ENCODE peak calls at places on chromosomes 5 and 9, in nine cellular contexts. One of them, this sample, is unnamed.

GRCh38 chr5:51377151-51378060 is 5.8 kb upstream of the ISL1 start:
- DNase-seq in brain microvascular endothelial cell: no peak
- DNase-seq in colonic mucosa: no peak
- DNase-seq in fibroblast of villous mesenchyme: no peak
- DNase-seq in ovary: no peak
- DNase-seq in vagina: no peak
- DNase-seq in GM12864: no peak
- DNase-seq in suprapubic skin: no peak
- DNase-seq in body of pancreas: no peak
- DNase-seq in this sample: no peak

GRCh38 chr9:98039474-98040072 is 17.0 kb upstream of the NANS start:
- DNase-seq in brain microvascular endothelial cell: no peak
- DNase-seq in colonic mucosa: no peak
- DNase-seq in fibroblast of villous mesenchyme: no peak
- DNase-seq in ovary: no peak
- DNase-seq in vagina: no peak
- DNase-seq in GM12864: no peak
- DNase-seq in suprapubic skin: peak; percentile 35
- DNase-seq in body of pancreas: no peak
- DNase-seq in this sample: no peak

GRCh38 chr9:136640176-136641086 is 22.3 kb upstream of the EGFL7 start:
- DNase-seq in brain microvascular endothelial cell: no peak
- DNase-seq in colonic mucosa: no peak
- DNase-seq in fibroblast of villous mesenchyme: peak; percentile 23
- DNase-seq in ovary: no peak
- DNase-seq in vagina: no peak
- DNase-seq in GM12864: no peak
- DNase-seq in suprapubic skin: no peak
- DNase-seq in body of pancreas: no peak
- DNase-seq in this sample: no peak

GRCh38 chr5:158976035-158976434 is 123.7 kb downstream of the EBF1 start:
- DNase-seq in brain microvascular endothelial cell: peak; percentile 47
- DNase-seq in colonic mucosa: no peak
- DNase-seq in fibroblast of villous mesenchyme: peak; percentile 73
- DNase-seq in ovary: no peak
- DNase-seq in vagina: no peak
- DNase-seq in GM12864: no peak
- DNase-seq in suprapubic skin: no peak
- DNase-seq in body of pancreas: no peak
- DNase-seq in this sample: peak; percentile 91

GRCh38 chr5:103901885-103902284 is 339.3 kb upstream of the NUDT12 start:
- DNase-seq in brain microvascular endothelial cell: no peak
- DNase-seq in colonic mucosa: no peak
- DNase-seq in fibroblast of villous mesenchyme: no peak
- DNase-seq in ovary: no peak
- DNase-seq in vagina: no peak
- DNase-seq in GM12864: no peak
- DNase-seq in suprapubic skin: no peak
- DNase-seq in body of pancreas: no peak
- DNase-seq in this sample: no peak

GRCh38 chr9:92964981-92965758 is 17.8 kb downstream of the FGD3 start:
- DNase-seq in brain microvascular endothelial cell: no peak
- DNase-seq in colonic mucosa: no peak
- DNase-seq in fibroblast of villous mesenchyme: no peak
- DNase-seq in ovary: no peak
- DNase-seq in vagina: peak; percentile 91
- DNase-seq in GM12864: no peak
- DNase-seq in suprapubic skin: peak; percentile 78
- DNase-seq in body of pancreas: peak; percentile 39
- DNase-seq in this sample: no peak

GRCh38 chr5:40386293-40386692 is 293.4 kb upstream of the PTGER4 start:
- DNase-seq in brain microvascular endothelial cell: peak; percentile 36
- DNase-seq in colonic mucosa: no peak
- DNase-seq in fibroblast of villous mesenchyme: peak; percentile 64
- DNase-seq in ovary: no peak
- DNase-seq in vagina: no peak
- DNase-seq in GM12864: no peak
- DNase-seq in suprapubic skin: no peak
- DNase-seq in body of pancreas: peak; percentile 5
- DNase-seq in this sample: no peak

GRCh38 chr9:33988219-33988890 is 60.3 kb downstream of the UBAP2 start:
- DNase-seq in brain microvascular endothelial cell: no peak
- DNase-seq in colonic mucosa: no peak
- DNase-seq in fibroblast of villous mesenchyme: peak; percentile 11
- DNase-seq in ovary: no peak
- DNase-seq in vagina: no peak
- DNase-seq in GM12864: peak; percentile 84
- DNase-seq in suprapubic skin: no peak
- DNase-seq in body of pancreas: no peak
- DNase-seq in this sample: peak; percentile 5

GRCh38 chr9:106075991-106076390 is 381.6 kb downstream of the TMEM38B start:
- DNase-seq in brain microvascular endothelial cell: peak; percentile 45
- DNase-seq in colonic mucosa: no peak
- DNase-seq in fibroblast of villous mesenchyme: no peak
- DNase-seq in ovary: no peak
- DNase-seq in vagina: no peak
- DNase-seq in GM12864: no peak
- DNase-seq in suprapubic skin: no peak
- DNase-seq in body of pancreas: no peak
- DNase-seq in this sample: peak; percentile 16

GRCh38 chr5:84816746-84817547 is 432.3 kb upstream of the EDIL3 start:
- DNase-seq in brain microvascular endothelial cell: no peak
- DNase-seq in colonic mucosa: no peak
- DNase-seq in fibroblast of villous mesenchyme: no peak
- DNase-seq in ovary: no peak
- DNase-seq in vagina: no peak
- DNase-seq in GM12864: no peak
- DNase-seq in suprapubic skin: no peak
- DNase-seq in body of pancreas: no peak
- DNase-seq in this sample: peak; percentile 18

GRCh38 chr5:139275536-139276297 is 17.8 kb upstream of the MATR3 start:
- DNase-seq in brain microvascular endothelial cell: no peak
- DNase-seq in colonic mucosa: peak; percentile 57
- DNase-seq in fibroblast of villous mesenchyme: no peak
- DNase-seq in ovary: no peak
- DNase-seq in vagina: no peak
- DNase-seq in GM12864: no peak
- DNase-seq in suprapubic skin: no peak
- DNase-seq in body of pancreas: no peak
- DNase-seq in this sample: no peak

GRCh38 chr9:130715270-130716077 is 21.9 kb downstream of the EXOSC2 start:
- DNase-seq in brain microvascular endothelial cell: no peak
- DNase-seq in colonic mucosa: no peak
- DNase-seq in fibroblast of villous mesenchyme: peak; percentile 27
- DNase-seq in ovary: no peak
- DNase-seq in vagina: no peak
- DNase-seq in GM12864: no peak
- DNase-seq in suprapubic skin: no peak
- DNase-seq in body of pancreas: no peak
- DNase-seq in this sample: no peak

GRCh38 chr9:126151671-126152050 is 175.0 kb upstream of the MVB12B start:
- DNase-seq in brain microvascular endothelial cell: no peak
- DNase-seq in colonic mucosa: no peak
- DNase-seq in fibroblast of villous mesenchyme: no peak
- DNase-seq in ovary: no peak
- DNase-seq in vagina: no peak
- DNase-seq in GM12864: no peak
- DNase-seq in suprapubic skin: peak; percentile 37
- DNase-seq in body of pancreas: no peak
- DNase-seq in this sample: no peak

GRCh38 chr9:78678901-78679300 is 382.0 kb downstream of the PSAT1 start:
- DNase-seq in brain microvascular endothelial cell: no peak
- DNase-seq in colonic mucosa: no peak
- DNase-seq in fibroblast of villous mesenchyme: no peak
- DNase-seq in ovary: no peak
- DNase-seq in vagina: no peak
- DNase-seq in GM12864: no peak
- DNase-seq in suprapubic skin: no peak
- DNase-seq in body of pancreas: no peak
- DNase-seq in this sample: no peak

GRCh38 chr5:136981936-136982335 is 517.2 kb downstream of the SPOCK1 start:
- DNase-seq in brain microvascular endothelial cell: no peak
- DNase-seq in colonic mucosa: no peak
- DNase-seq in fibroblast of villous mesenchyme: no peak
- DNase-seq in ovary: no peak
- DNase-seq in vagina: no peak
- DNase-seq in GM12864: no peak
- DNase-seq in suprapubic skin: no peak
- DNase-seq in body of pancreas: no peak
- DNase-seq in this sample: no peak

GRCh38 chr5:172334641-172335040 is 51.1 kb upstream of the UBTD2 start:
- DNase-seq in brain microvascular endothelial cell: no peak
- DNase-seq in colonic mucosa: no peak
- DNase-seq in fibroblast of villous mesenchyme: no peak
- DNase-seq in ovary: no peak
- DNase-seq in vagina: no peak
- DNase-seq in GM12864: no peak
- DNase-seq in suprapubic skin: no peak
- DNase-seq in body of pancreas: no peak
- DNase-seq in this sample: no peak

GRCh38 chr9:126690431-126691051 is 76.8 kb downstream of the LMX1B start:
- DNase-seq in brain microvascular endothelial cell: no peak
- DNase-seq in colonic mucosa: peak; percentile 64
- DNase-seq in fibroblast of villous mesenchyme: no peak
- DNase-seq in ovary: no peak
- DNase-seq in vagina: no peak
- DNase-seq in GM12864: no peak
- DNase-seq in suprapubic skin: no peak
- DNase-seq in body of pancreas: peak; percentile 59
- DNase-seq in this sample: peak; percentile 13

GRCh38 chr9:117334101-117334500 is 80.8 kb downstream of the ASTN2 start:
- DNase-seq in brain microvascular endothelial cell: no peak
- DNase-seq in colonic mucosa: no peak
- DNase-seq in fibroblast of villous mesenchyme: no peak
- DNase-seq in ovary: no peak
- DNase-seq in vagina: no peak
- DNase-seq in GM12864: no peak
- DNase-seq in suprapubic skin: no peak
- DNase-seq in body of pancreas: no peak
- DNase-seq in this sample: no peak

GRCh38 chr5:150064681-150065220 is 21.6 kb downstream of the CSF1R start:
- DNase-seq in brain microvascular endothelial cell: no peak
- DNase-seq in colonic mucosa: no peak
- DNase-seq in fibroblast of villous mesenchyme: no peak
- DNase-seq in ovary: no peak
- DNase-seq in vagina: no peak
- DNase-seq in GM12864: no peak
- DNase-seq in suprapubic skin: no peak
- DNase-seq in body of pancreas: no peak
- DNase-seq in this sample: no peak

GRCh38 chr9:125632321-125633115 is 74.5 kb downstream of the MAPKAP1 start:
- DNase-seq in brain microvascular endothelial cell: no peak
- DNase-seq in colonic mucosa: peak; percentile 25
- DNase-seq in fibroblast of villous mesenchyme: no peak
- DNase-seq in ovary: no peak
- DNase-seq in vagina: no peak
- DNase-seq in GM12864: peak; percentile 88
- DNase-seq in suprapubic skin: no peak
- DNase-seq in body of pancreas: peak; percentile 9
- DNase-seq in this sample: no peak

GRCh38 chr5:143618146-143618545 is 193.8 kb upstream of the HMHB1 start:
- DNase-seq in brain microvascular endothelial cell: no peak
- DNase-seq in colonic mucosa: no peak
- DNase-seq in fibroblast of villous mesenchyme: no peak
- DNase-seq in ovary: no peak
- DNase-seq in vagina: no peak
- DNase-seq in GM12864: no peak
- DNase-seq in suprapubic skin: no peak
- DNase-seq in body of pancreas: no peak
- DNase-seq in this sample: no peak

GRCh38 chr5:172798422-172799215 is 27.6 kb upstream of the DUSP1 start:
- DNase-seq in brain microvascular endothelial cell: peak; percentile 90
- DNase-seq in colonic mucosa: no peak
- DNase-seq in fibroblast of villous mesenchyme: peak; percentile 94
- DNase-seq in ovary: peak; percentile 81
- DNase-seq in vagina: no peak
- DNase-seq in GM12864: no peak
- DNase-seq in suprapubic skin: no peak
- DNase-seq in body of pancreas: peak; percentile 78
- DNase-seq in this sample: peak; percentile 97

GRCh38 chr9:90432951-90433350 is 209.7 kb downstream of the DIRAS2 start:
- DNase-seq in brain microvascular endothelial cell: peak; percentile 7
- DNase-seq in colonic mucosa: no peak
- DNase-seq in fibroblast of villous mesenchyme: no peak
- DNase-seq in ovary: no peak
- DNase-seq in vagina: no peak
- DNase-seq in GM12864: no peak
- DNase-seq in suprapubic skin: no peak
- DNase-seq in body of pancreas: no peak
- DNase-seq in this sample: no peak

GRCh38 chr5:122835681-122836080 is 9.7 kb upstream of the SNX24 start:
- DNase-seq in brain microvascular endothelial cell: no peak
- DNase-seq in colonic mucosa: no peak
- DNase-seq in fibroblast of villous mesenchyme: no peak
- DNase-seq in ovary: no peak
- DNase-seq in vagina: no peak
- DNase-seq in GM12864: no peak
- DNase-seq in suprapubic skin: no peak
- DNase-seq in body of pancreas: no peak
- DNase-seq in this sample: peak; percentile 42
- TF ChIP-seq CTCF in brain microvascular endothelial cell: no peak
- TF ChIP-seq CTCF in colonic mucosa: no peak
- TF ChIP-seq CTCF in fibroblast of villous mesenchyme: no peak
- TF ChIP-seq CTCF in ovary: no peak
- TF ChIP-seq CTCF in vagina: no peak
- TF ChIP-seq CTCF in GM12864: no peak
- TF ChIP-seq CTCF in suprapubic skin: no peak
- TF ChIP-seq CTCF in body of pancreas: no peak
- TF ChIP-seq CTCF in this sample: no peak

GRCh38 chr5:176534640-176535039 is 2.6 kb downstream of the RNF44 start:
- DNase-seq in brain microvascular endothelial cell: no peak
- DNase-seq in colonic mucosa: peak; percentile 56
- DNase-seq in fibroblast of villous mesenchyme: no peak
- DNase-seq in ovary: no peak
- DNase-seq in vagina: no peak
- DNase-seq in GM12864: no peak
- DNase-seq in suprapubic skin: no peak
- DNase-seq in body of pancreas: no peak
- DNase-seq in this sample: no peak
- H3K4me3 ChIP-seq in brain microvascular endothelial cell: no peak overlapping the region
- H3K4me3 ChIP-seq in colonic mucosa: peak overlapping the region; percentile 81
- H3K4me3 ChIP-seq in fibroblast of villous mesenchyme: no peak overlapping the region
- H3K4me3 ChIP-seq in ovary: no peak overlapping the region
- H3K4me3 ChIP-seq in vagina: peak overlapping the region; percentile 62
- H3K4me3 ChIP-seq in GM12864: peak overlapping the region; percentile 92
- H3K4me3 ChIP-seq in suprapubic skin: peak overlapping the region; percentile 76
- H3K4me3 ChIP-seq in body of pancreas: no peak overlapping the region
- H3K4me3 ChIP-seq in this sample: no peak overlapping the region

GRCh38 chr5:69414885-69415583 is at the start of gene MARVELD2:
- DNase-seq in brain microvascular endothelial cell: peak; percentile 19
- DNase-seq in colonic mucosa: peak; percentile 94
- DNase-seq in fibroblast of villous mesenchyme: peak; percentile 33
- DNase-seq in ovary: peak; percentile 21
- DNase-seq in vagina: no peak
- DNase-seq in GM12864: no peak
- DNase-seq in suprapubic skin: peak; percentile 85
- DNase-seq in body of pancreas: peak; percentile 97
- DNase-seq in this sample: no peak
- TF ChIP-seq CTCF in brain microvascular endothelial cell: peak; percentile 53
- TF ChIP-seq CTCF in colonic mucosa: peak; percentile 41
- TF ChIP-seq CTCF in fibroblast of villous mesenchyme: peak; percentile 39
- TF ChIP-seq CTCF in ovary: no peak
- TF ChIP-seq CTCF in vagina: no peak
- TF ChIP-seq CTCF in GM12864: peak; percentile 11
- TF ChIP-seq CTCF in suprapubic skin: no peak
- TF ChIP-seq CTCF in body of pancreas: peak; percentile 82
- TF ChIP-seq CTCF in this sample: no peak

GRCh38 chr9:112809351-112809848 is 58.8 kb downstream of the SNX30 start:
- DNase-seq in brain microvascular endothelial cell: no peak
- DNase-seq in colonic mucosa: no peak
- DNase-seq in fibroblast of villous mesenchyme: no peak
- DNase-seq in ovary: no peak
- DNase-seq in vagina: no peak
- DNase-seq in GM12864: peak; percentile 94
- DNase-seq in suprapubic skin: no peak
- DNase-seq in body of pancreas: peak; percentile 13
- DNase-seq in this sample: no peak
- H3K4me3 ChIP-seq in brain microvascular endothelial cell: no peak overlapping the region
- H3K4me3 ChIP-seq in colonic mucosa: no peak overlapping the region
- H3K4me3 ChIP-seq in fibroblast of villous mesenchyme: no peak overlapping the region
- H3K4me3 ChIP-seq in ovary: no peak overlapping the region
- H3K4me3 ChIP-seq in vagina: no peak overlapping the region
- H3K4me3 ChIP-seq in GM12864: no peak overlapping the region
- H3K4me3 ChIP-seq in suprapubic skin: no peak overlapping the region
- H3K4me3 ChIP-seq in body of pancreas: no peak overlapping the region
- H3K4me3 ChIP-seq in this sample: no peak overlapping the region

This sample was measured in cardiac fibroblast.